ENCODE peak calls at places on chromosomes 4 and X, in six cellular contexts. One of them, this sample, is unnamed.

GRCh38 chr4:10731162-10731561 is 46.6 kb upstream of the CLNK start:
- DNase-seq in islet precursor cell: no peak
- DNase-seq in psoas muscle: no peak
- DNase-seq in thyroid gland: no peak
- DNase-seq in upper lobe of right lung: no peak
- DNase-seq in AG08395: no peak
- DNase-seq in this sample: no peak

GRCh38 chr4:76744253-76744921 is 153.6 kb downstream of the SOWAHB start:
- DNase-seq in psoas muscle: no peak
- DNase-seq in AG08395: peak; percentile 52
- DNase-seq in thyroid gland: peak; percentile 24
- DNase-seq in islet precursor cell: no peak
- DNase-seq in upper lobe of right lung: no peak
- DNase-seq in this sample: no peak

GRCh38 chr4:8840006-8840793 is 31.4 kb downstream of the HMX1 start:
- DNase-seq in upper lobe of right lung: peak; percentile 55
- DNase-seq in psoas muscle: peak; percentile 15
- DNase-seq in thyroid gland: no peak
- DNase-seq in islet precursor cell: peak; percentile 78
- DNase-seq in AG08395: no peak
- DNase-seq in this sample: no peak

GRCh38 chr4:14835288-14835687 is 167.0 kb upstream of the CPEB2 start:
- DNase-seq in islet precursor cell: no peak
- DNase-seq in psoas muscle: no peak
- DNase-seq in upper lobe of right lung: no peak
- DNase-seq in AG08395: no peak
- DNase-seq in thyroid gland: no peak
- DNase-seq in this sample: no peak

GRCh38 chr4:1243451-1244080 is 5.4 kb downstream of the CTBP1 start:
- DNase-seq in psoas muscle: peak; percentile 61
- DNase-seq in AG08395: no peak
- DNase-seq in thyroid gland: peak; percentile 1
- DNase-seq in islet precursor cell: no peak
- DNase-seq in upper lobe of right lung: no peak
- DNase-seq in this sample: no peak

GRCh38 chr4:176436500-176436973 is 116.8 kb downstream of the SPCS3 start:
- DNase-seq in upper lobe of right lung: no peak
- DNase-seq in islet precursor cell: no peak
- DNase-seq in AG08395: peak; percentile 60
- DNase-seq in psoas muscle: no peak
- DNase-seq in thyroid gland: no peak
- DNase-seq in this sample: no peak

GRCh38 chr4:185004562-185005208 is 13.6 kb upstream of the HELT start:
- DNase-seq in thyroid gland: peak; percentile 94
- DNase-seq in AG08395: no peak
- DNase-seq in upper lobe of right lung: peak; percentile 74
- DNase-seq in islet precursor cell: no peak
- DNase-seq in psoas muscle: peak; percentile 59
- DNase-seq in this sample: no peak

GRCh38 chrX:153816821-153817220 is 13.5 kb downstream of the PDZD4 start:
- DNase-seq in thyroid gland: no peak
- DNase-seq in upper lobe of right lung: no peak
- DNase-seq in psoas muscle: no peak
- DNase-seq in AG08395: no peak
- DNase-seq in islet precursor cell: no peak
- DNase-seq in this sample: no peak

GRCh38 chr4:47913858-47914218 is 545 bp downstream of the NFXL1 start:
- DNase-seq in upper lobe of right lung: peak; percentile 77
- DNase-seq in islet precursor cell: peak; percentile 73
- DNase-seq in AG08395: no peak
- DNase-seq in psoas muscle: peak; percentile 68
- DNase-seq in thyroid gland: peak; percentile 35
- DNase-seq in this sample: peak; percentile 73

GRCh38 chr4:142582340-142582739 is 263.8 kb downstream of the INPP4B start:
- DNase-seq in thyroid gland: no peak
- DNase-seq in AG08395: no peak
- DNase-seq in psoas muscle: no peak
- DNase-seq in upper lobe of right lung: no peak
- DNase-seq in islet precursor cell: no peak
- DNase-seq in this sample: no peak

GRCh38 chrX:83326517-83326916 is 181.6 kb upstream of the POU3F4 start:
- DNase-seq in upper lobe of right lung: no peak
- DNase-seq in thyroid gland: no peak
- DNase-seq in islet precursor cell: no peak
- DNase-seq in AG08395: no peak
- DNase-seq in psoas muscle: no peak
- DNase-seq in this sample: no peak

GRCh38 chr4:107552306-107552705 is 167.7 kb downstream of the PAPSS1 start:
- DNase-seq in upper lobe of right lung: no peak
- DNase-seq in AG08395: no peak
- DNase-seq in psoas muscle: no peak
- DNase-seq in islet precursor cell: no peak
- DNase-seq in thyroid gland: no peak
- DNase-seq in this sample: no peak

GRCh38 chr4:23114538-23114937 is 421.8 kb downstream of the GBA3 start:
- DNase-seq in AG08395: no peak
- DNase-seq in psoas muscle: no peak
- DNase-seq in upper lobe of right lung: no peak
- DNase-seq in thyroid gland: no peak
- DNase-seq in islet precursor cell: no peak
- DNase-seq in this sample: no peak

GRCh38 chr4:184900184-184900583 is 74.4 kb upstream of the ACSL1 start:
- DNase-seq in upper lobe of right lung: no peak
- DNase-seq in islet precursor cell: no peak
- DNase-seq in psoas muscle: no peak
- DNase-seq in thyroid gland: no peak
- DNase-seq in AG08395: no peak
- DNase-seq in this sample: no peak

GRCh38 chrX:13216139-13216538 is 103.7 kb downstream of the ATXN3L start:
- DNase-seq in upper lobe of right lung: no peak
- DNase-seq in AG08395: no peak
- DNase-seq in psoas muscle: no peak
- DNase-seq in thyroid gland: no peak
- DNase-seq in islet precursor cell: no peak
- DNase-seq in this sample: no peak

GRCh38 chrX:29661290-29661689 is 554.1 kb upstream of the MAGEB2 start:
- DNase-seq in upper lobe of right lung: no peak
- DNase-seq in psoas muscle: no peak
- DNase-seq in islet precursor cell: no peak
- DNase-seq in thyroid gland: no peak
- DNase-seq in AG08395: no peak
- DNase-seq in this sample: no peak

GRCh38 chrX:45621356-45622041 is 420.8 kb upstream of the DIPK2B start:
- DNase-seq in AG08395: peak; percentile 73
- DNase-seq in upper lobe of right lung: no peak
- DNase-seq in thyroid gland: no peak
- DNase-seq in psoas muscle: no peak
- DNase-seq in islet precursor cell: no peak
- DNase-seq in this sample: no peak

This sample was measured in NCI-H146.